ENCODE peak calls at places on chromosomes 1 and 21, in five cellular contexts. U is endothelial cell, I is vagina, N is lung, Y is tibial artery. L is an unnamed sample.

GRCh38 chr1:151371744-151372410 is 628 bp downstream of the SELENBP1 start:
- DNase-seq in N (peak; percentile 42), U (no peak), I (no peak), Y (peak; percentile 36), L (peak; percentile 84)

GRCh38 chr1:152035406-152036315 is 1.1 kb downstream of the S100A11 start:
- DNase-seq in I (no peak), N (no peak), U (peak; percentile 18), Y (no peak), L (peak; percentile 54)

GRCh38 chr21:42299324-42300044 is 15.7 kb downstream of the TFF3 start:
- DNase-seq in N (no peak), I (no peak), Y (no peak), U (no peak), L (peak; percentile 24)

GRCh38 chr1:97119775-97120174 is 398.2 kb downstream of the PTBP2 start:
- DNase-seq in I (no peak), Y (no peak), U (no peak), N (no peak), L (no peak)

GRCh38 chr1:38151399-38151798 is 104.8 kb upstream of the POU3F1 start:
- DNase-seq in N (no peak), U (no peak), I (no peak), Y (no peak), L (no peak)

GRCh38 chr1:65881070-65881594 is 88.4 kb downstream of the PDE4B start:
- DNase-seq in N (no peak), I (no peak), U (no peak), Y (no peak), L (no peak)

GRCh38 chr1:196410768-196411167 is 197.5 kb downstream of the KCNT2 start:
- DNase-seq in U (no peak), Y (no peak), N (no peak), I (no peak), L (no peak)

GRCh38 chr1:151946366-151946764 is 37.1 kb upstream of the THEM4 start:
- DNase-seq in N (no peak), U (no peak), Y (no peak), I (no peak), L (peak; percentile 88)

GRCh38 chr1:233723387-233723786 is 109.5 kb downstream of the KCNK1 start:
- DNase-seq in I (no peak), U (no peak), Y (no peak), N (no peak), L (no peak)

GRCh38 chr1:31199301-31199790 is 40.3 kb downstream of the NKAIN1 start:
- DNase-seq in N (no peak), U (no peak), I (no peak), Y (no peak), L (no peak)

GRCh38 chr1:1540015-1540816 is at the start of gene TMEM240:
- DNase-seq in Y (peak; percentile 67), I (no peak), N (peak; percentile 58), U (peak; percentile 77), L (no peak)

GRCh38 chr1:173202430-173203145 is 4.5 kb downstream of the TNFSF4 start:
- DNase-seq in U (peak; percentile 29), N (no peak), I (no peak), Y (no peak), L (peak; percentile 83)

GRCh38 chr1:109762821-109763645 is 690 bp downstream of the EPS8L3 start:
- DNase-seq in Y (no peak), U (no peak), N (no peak), I (no peak), L (peak; percentile 17)

GRCh38 chr1:83026745-83027144 is 972.2 kb downstream of the TTLL7 start:
- DNase-seq in U (no peak), Y (no peak), I (no peak), N (no peak), L (no peak)

GRCh38 chr1:98698625-98699024 is 37.1 kb downstream of the SNX7 start:
- DNase-seq in I (no peak), Y (no peak), U (no peak), N (no peak), L (no peak)

GRCh38 chr1:205991237-205991636 is 12.0 kb downstream of the RAB7B start:
- DNase-seq in I (no peak), N (no peak), U (no peak), Y (no peak), L (no peak)
- TF ChIP-seq CTCF in I (no peak), N (no peak), U (no peak), Y (no peak), L (no peak)

GRCh38 chr1:19723874-19724273 is 59.2 kb downstream of the HTR6 start:
- DNase-seq in I (no peak), U (no peak), Y (no peak), N (no peak), L (no peak)
- TF ChIP-seq CTCF in I (no peak), U (no peak), Y (no peak), N (no peak), L (no peak)

DNA sequence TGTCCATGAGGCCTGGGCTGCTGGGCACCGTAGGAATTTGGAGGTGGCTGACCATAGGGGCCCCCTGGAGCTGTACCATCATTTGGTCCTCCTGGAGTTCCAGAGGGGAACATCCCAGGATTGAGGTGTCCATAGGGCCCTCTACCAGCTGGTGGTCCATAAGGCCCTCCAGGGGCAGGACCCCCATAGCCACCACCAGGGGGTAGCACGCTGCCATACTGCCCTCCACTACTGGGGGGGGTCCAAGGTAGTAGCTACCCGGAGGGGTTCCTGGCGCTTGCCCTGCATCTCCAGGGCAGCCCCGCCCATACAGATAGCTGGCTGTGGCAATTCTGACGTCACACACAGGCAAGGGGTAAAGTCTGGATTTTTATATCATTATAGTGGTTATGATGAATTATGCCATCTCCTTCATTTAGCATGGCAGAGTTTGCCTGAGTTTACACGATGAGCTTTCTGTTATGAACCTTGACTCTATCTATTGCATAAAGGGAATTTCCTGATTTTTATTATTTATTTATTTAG is 13.2 kb downstream of the MDM4 start:
- DNase-seq in U (no peak), Y (no peak), N (no peak), I (no peak), L (no peak)
- TF ChIP-seq CTCF in U (no peak), Y (no peak), N (no peak), I (no peak), L (no peak)

GRCh38 chr1:240171907-240172306 is 80.2 kb downstream of the FMN2 start:
- DNase-seq in N (no peak), I (no peak), U (no peak), Y (no peak), L (no peak)
- TF ChIP-seq CTCF in N (no peak), I (no peak), U (no peak), Y (no peak), L (no peak)

GRCh38 chr1:30149226-30149625 is 574.2 kb downstream of the MATN1 start:
- DNase-seq in Y (no peak), I (peak; percentile 37), N (no peak), U (no peak), L (no peak)
- TF ChIP-seq CTCF in Y (no peak), I (no peak), N (no peak), U (no peak), L (no peak)

DNA sequence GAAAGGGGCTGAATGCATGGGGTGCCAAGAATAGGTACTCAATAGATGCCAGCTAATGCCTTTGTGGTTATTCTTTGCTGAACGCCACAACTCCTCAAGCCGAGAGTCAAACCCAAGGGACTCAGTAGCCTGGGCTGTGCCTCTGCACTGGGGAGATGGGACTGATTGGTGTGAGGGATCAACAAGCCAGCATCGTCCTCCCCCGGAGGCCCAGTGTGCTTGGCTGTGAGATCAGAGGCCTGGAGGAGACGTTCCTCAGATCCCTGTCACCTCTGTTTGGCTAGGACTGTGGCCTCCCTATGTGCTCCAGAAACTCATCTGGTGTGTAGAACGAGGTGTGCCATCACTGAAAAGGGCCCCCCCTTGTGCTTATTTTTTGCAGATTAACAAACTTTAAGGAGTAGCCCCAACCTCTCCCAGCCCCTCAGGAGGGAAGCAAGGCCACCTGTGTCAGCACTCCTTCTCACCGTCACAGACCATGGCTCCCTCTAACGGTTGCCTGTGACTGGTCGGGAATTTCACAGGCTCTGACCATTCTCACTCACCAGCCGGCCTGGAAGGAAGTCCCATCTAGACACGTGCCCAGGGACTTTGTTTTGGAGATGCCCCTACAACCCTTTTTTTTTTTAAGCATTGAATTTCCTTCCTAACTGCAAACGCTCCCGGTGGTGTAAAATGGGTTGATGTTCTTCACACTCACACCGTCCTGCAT is 194.0 kb upstream of the VAMP3 start:
- DNase-seq in Y (no peak), I (no peak), U (no peak), N (no peak), L (no peak)
- TF ChIP-seq CTCF in Y (peak; percentile 12), I (peak; percentile 12), U (no peak), N (no peak), L (no peak)

DNA sequence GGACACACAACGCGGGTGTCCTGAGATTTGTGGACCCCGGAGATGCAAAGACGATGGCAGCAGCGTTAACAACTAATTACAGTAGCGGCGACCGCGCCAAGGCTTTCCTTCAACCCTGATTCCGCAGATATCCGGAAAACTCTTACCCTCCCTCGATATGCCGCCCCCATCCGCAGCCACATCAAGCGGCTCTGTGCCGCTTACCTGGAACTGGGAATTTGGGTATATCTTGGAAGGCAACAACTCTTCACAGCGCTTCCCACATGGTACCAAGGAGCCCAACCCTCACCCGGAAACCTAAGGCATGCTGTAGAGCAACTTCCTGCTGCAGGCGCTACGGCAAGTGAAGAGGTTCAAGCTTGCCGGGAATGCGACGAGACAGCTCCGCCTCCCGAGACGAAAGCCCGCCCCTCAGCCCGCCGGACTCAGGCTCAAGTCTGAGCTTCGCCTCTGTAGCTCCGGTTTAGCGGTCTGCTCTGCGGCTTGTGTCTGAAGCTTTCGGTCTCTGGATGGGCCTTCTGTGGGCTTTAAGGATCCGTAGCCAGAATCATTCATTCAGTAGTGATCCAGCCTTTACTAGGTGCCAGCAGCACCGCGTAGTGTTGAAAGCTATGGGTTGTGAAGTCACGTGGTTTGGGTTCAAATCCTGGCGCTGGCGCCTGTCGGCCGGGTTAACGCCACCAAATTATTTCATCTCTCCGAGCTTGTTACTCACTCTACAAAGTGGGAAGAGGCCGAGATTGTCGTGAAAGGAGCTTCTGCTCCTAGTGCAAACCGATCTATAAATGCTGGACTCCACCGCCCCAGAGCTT is at the start of gene HEATR1:
- DNase-seq in Y (peak; percentile 91), I (peak; percentile 96), U (peak; percentile 94), N (peak; percentile 93), L (peak; percentile 99)
- TF ChIP-seq CTCF in Y (no peak), I (no peak), U (no peak), N (no peak), L (no peak)

L was measured in MCF 10A.